ENCODE peak calls at places on chromosomes 12 and 14, in four cellular contexts. F is vagina, C is neural progenitor cell, J is IMR-90. W is an unnamed sample.

GRCh38 chr12:51590347-51591019 is 550 bp upstream of the SCN8A start:
- DNase-seq in F (no peak), C (peak; percentile 98), J (peak; percentile 75), W (no peak)

GRCh38 chr14:55220230-55220629 is 28.8 kb upstream of the DLGAP5 start:
- DNase-seq in F (no peak), C (no peak), J (no peak), W (no peak)

GRCh38 chr12:119649202-119649808 is 18.6 kb upstream of the PRKAB1 start:
- DNase-seq in F (no peak), C (peak; percentile 27), J (no peak), W (no peak)

GRCh38 chr12:65685514-65685913 is 138.8 kb upstream of the HMGA2 start:
- DNase-seq in F (no peak), C (no peak), J (peak; percentile 43), W (no peak)

GRCh38 chr14:104657114-104657524 is 32.3 kb upstream of the INF2 start:
- DNase-seq in F (no peak), C (no peak), J (no peak), W (no peak)

GRCh38 chr14:68546839-68547238 is 246.0 kb downstream of the ZFP36L1 start:
- DNase-seq in F (peak; percentile 93), C (no peak), J (peak; percentile 88), W (peak; percentile 79)

GRCh38 chr12:58233886-58234285 is 292.5 kb downstream of the ATP23 start:
- DNase-seq in F (no peak), C (no peak), J (no peak), W (no peak)

GRCh38 chr12:113805673-113806072 is 160.5 kb downstream of the RBM19 start:
- DNase-seq in F (no peak), C (no peak), J (no peak), W (no peak)

GRCh38 chr12:101839324-101840283 is 8.8 kb upstream of the GNPTAB start:
- DNase-seq in F (no peak), C (peak; percentile 64), J (peak; percentile 68), W (peak; percentile 76)

GRCh38 chr14:83533734-83534133 is 1996.2 kb upstream of the FLRT2 start:
- DNase-seq in F (no peak), C (no peak), J (no peak), W (no peak)

GRCh38 chr14:67773844-67774377 is 42.5 kb downstream of the ZFYVE26 start:
- DNase-seq in F (no peak), C (no peak), J (no peak), W (no peak)

GRCh38 chr12:2475984-2476383 is 318.8 kb upstream of the FKBP4 start:
- DNase-seq in F (no peak), C (no peak), J (no peak), W (no peak)

DNA sequence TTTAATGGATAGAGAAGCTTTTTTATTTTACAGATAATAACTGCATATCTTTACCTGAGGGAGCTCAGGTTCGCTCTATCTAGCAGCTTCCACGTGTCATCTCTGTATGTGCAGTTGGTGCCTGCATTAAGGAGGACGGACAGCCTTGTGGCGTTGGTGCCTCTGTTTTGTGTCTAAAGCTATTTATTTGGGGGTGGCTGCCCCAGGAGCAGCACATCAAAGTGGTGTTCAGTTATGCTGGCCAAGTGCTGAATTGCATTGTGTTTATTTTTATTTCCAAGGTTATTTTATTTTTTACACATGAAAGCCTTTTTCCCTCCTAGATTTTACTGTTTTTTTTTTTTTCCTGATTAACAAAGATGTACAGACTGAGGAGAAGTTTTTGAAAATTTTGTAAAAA is 59.7 kb downstream of the RASSF3 start:
- DNase-seq in F (no peak), C (no peak), J (no peak), W (no peak)
- H3K27ac ChIP-seq in F (no peak overlapping the region), C (no peak overlapping the region), J (no peak overlapping the region), W (peak overlapping the region; percentile 94)

GRCh38 chr12:34342048-34342447 is 319.8 kb downstream of the ALG10 start:
- DNase-seq in F (no peak), C (no peak), J (no peak), W (no peak)

GRCh38 chr12:34341362-34341733 is 319.1 kb downstream of the ALG10 start:
- DNase-seq in F (no peak), C (no peak), J (no peak), W (no peak)

GRCh38 chr12:34338751-34339150 is 316.5 kb downstream of the ALG10 start:
- DNase-seq in F (no peak), C (no peak), J (no peak), W (no peak)

GRCh38 chr12:34339922-34340321 is 317.6 kb downstream of the ALG10 start:
- DNase-seq in F (no peak), C (no peak), J (no peak), W (no peak)

GRCh38 chr12:34340534-34341361 is 318.5 kb downstream of the ALG10 start:
- DNase-seq in F (no peak), C (no peak), J (no peak), W (no peak)
- H3K9me3 ChIP-seq in F (no peaks in the 10 kb centered on the region), C (no peaks in the 10 kb centered on the region), J (peaks cover 32% of the 10 kb centered on the region), W (no peaks in the 10 kb centered on the region)

DNA sequence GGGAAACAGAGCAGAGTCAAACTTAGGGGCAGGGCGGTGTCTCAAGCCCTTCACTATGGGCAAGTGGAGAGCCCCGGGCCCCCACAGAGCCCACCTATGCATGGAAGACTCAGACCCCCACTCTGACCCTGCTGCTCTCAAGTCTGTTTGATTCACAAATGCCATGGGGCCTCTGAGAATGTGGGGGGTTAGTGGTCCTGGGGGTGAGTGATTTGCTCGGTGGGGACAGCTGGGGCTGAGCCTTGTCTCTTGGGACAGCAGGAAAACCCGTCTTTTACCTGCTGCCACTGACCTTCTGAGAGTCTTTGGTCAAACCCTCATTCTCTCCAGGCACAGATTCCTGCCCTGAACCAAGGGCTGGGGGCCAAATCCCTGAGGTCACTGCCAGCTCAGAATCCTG is 201.0 kb upstream of the RTL1 start:
- DNase-seq in F (no peak), C (no peak), J (no peak), W (peak; percentile 30)
- H3K4me3 ChIP-seq in F (no peak overlapping the region), C (no peak overlapping the region), J (no peak overlapping the region), W (no peak overlapping the region)

GRCh38 chr14:92986254-92987147 is 63.6 kb downstream of the CHGA start:
- DNase-seq in F (no peak), C (no peak), J (peak; percentile 70), W (no peak)

GRCh38 chr14:92984896-92985295 is 61.9 kb downstream of the CHGA start:
- DNase-seq in F (no peak), C (no peak), J (no peak), W (no peak)

GRCh38 chr14:92984082-92984788 is 61.3 kb downstream of the CHGA start:
- DNase-seq in F (no peak), C (no peak), J (no peak), W (no peak)

GRCh38 chr14:92987148-92987570 is 64.2 kb downstream of the CHGA start:
- DNase-seq in F (no peak), C (no peak), J (no peak), W (no peak)

GRCh38 chr14:92985521-92985920 is 62.6 kb downstream of the CHGA start:
- DNase-seq in F (no peak), C (no peak), J (no peak), W (no peak)
- H3K27ac ChIP-seq in F (peak overlapping the region; percentile 60), C (no peak overlapping the region), J (no peak overlapping the region), W (peak overlapping the region; percentile 76)

GRCh38 chr14:26527095-26527494 is 70.7 kb downstream of the NOVA1 start:
- DNase-seq in F (no peak), C (no peak), J (peak; percentile 72), W (no peak)

GRCh38 chr14:26526132-26526531 is 71.7 kb downstream of the NOVA1 start:
- DNase-seq in F (no peak), C (no peak), J (peak; percentile 21), W (no peak)

GRCh38 chr14:26525057-26525456 is 72.8 kb downstream of the NOVA1 start:
- DNase-seq in F (no peak), C (no peak), J (no peak), W (no peak)

GRCh38 chr14:26531894-26532293 is 65.9 kb downstream of the NOVA1 start:
- DNase-seq in F (no peak), C (no peak), J (peak; percentile 81), W (no peak)

DNA sequence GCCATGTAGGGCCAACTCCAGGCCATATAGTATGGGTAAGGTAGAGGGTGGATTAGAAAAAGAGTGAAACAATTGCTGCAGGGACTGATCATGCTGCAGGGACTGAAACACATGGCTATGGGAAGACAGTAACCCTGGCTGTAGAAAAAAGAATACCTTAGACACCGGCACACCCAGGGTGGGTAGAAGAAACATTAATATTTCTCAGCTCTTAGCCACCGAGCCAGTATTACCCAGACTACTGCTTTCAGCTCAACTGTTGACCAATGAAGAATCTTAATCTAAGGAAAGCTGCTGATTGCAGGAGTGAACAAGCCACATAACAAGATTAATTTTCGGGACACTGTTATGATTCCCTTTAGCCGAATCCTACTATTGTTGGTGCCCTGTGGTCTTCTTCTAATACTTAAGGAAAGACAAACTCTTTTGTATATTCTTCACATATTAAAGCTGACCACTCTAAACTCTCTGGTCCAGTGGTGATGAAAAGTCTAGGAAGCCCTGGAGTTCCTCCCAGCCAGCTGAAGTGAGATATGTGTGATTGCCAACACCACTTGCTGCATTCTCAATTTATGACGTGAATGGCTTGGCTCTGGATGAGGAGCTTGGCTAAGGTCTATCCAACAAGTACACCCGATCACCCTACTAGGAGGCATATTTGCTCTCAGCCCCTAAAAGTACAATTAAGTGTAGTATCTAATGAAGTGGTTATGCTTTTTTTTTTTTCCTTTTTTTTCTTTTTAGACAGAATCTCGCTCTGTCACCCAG is 69.2 kb downstream of the NOVA1 start:
- DNase-seq in F (no peak), C (no peak), J (peak; percentile 15), W (peak; percentile 78)
- H3K9me3 ChIP-seq in F (no peaks in the 10 kb centered on the region), C (no peaks in the 10 kb centered on the region), J (no peaks in the 10 kb centered on the region), W (no peaks in the 10 kb centered on the region)

GRCh38 chr12:19277707-19278106 is 148.2 kb downstream of the PLEKHA5 start:
- DNase-seq in F (no peak), C (peak; percentile 68), J (no peak), W (no peak)

GRCh38 chr12:19276767-19277166 is 147.2 kb downstream of the PLEKHA5 start:
- DNase-seq in F (no peak), C (no peak), J (no peak), W (no peak)

GRCh38 chr12:19278407-19278806 is 148.9 kb downstream of the PLEKHA5 start:
- DNase-seq in F (no peak), C (no peak), J (no peak), W (no peak)

GRCh38 chr12:19273482-19274330 is 144.2 kb downstream of the PLEKHA5 start:
- DNase-seq in F (no peak), C (no peak), J (peak; percentile 97), W (peak; percentile 85)
- H3K4me3 ChIP-seq in F (no peak overlapping the region), C (no peak overlapping the region), J (no peak overlapping the region), W (no peak overlapping the region)

GRCh38 chr12:32454866-32455265 is 55.5 kb downstream of the FGD4 start:
- DNase-seq in F (no peak), C (peak; percentile 85), J (no peak), W (no peak)

GRCh38 chr12:32457251-32458025 is 58.1 kb downstream of the FGD4 start:
- DNase-seq in F (no peak), C (no peak), J (peak; percentile 53), W (no peak)

GRCh38 chr12:32454075-32454474 is 54.7 kb downstream of the FGD4 start:
- DNase-seq in F (no peak), C (peak; percentile 78), J (peak; percentile 67), W (no peak)

GRCh38 chr12:32451816-32452215 is 52.5 kb downstream of the FGD4 start:
- DNase-seq in F (no peak), C (no peak), J (no peak), W (no peak)

DNA sequence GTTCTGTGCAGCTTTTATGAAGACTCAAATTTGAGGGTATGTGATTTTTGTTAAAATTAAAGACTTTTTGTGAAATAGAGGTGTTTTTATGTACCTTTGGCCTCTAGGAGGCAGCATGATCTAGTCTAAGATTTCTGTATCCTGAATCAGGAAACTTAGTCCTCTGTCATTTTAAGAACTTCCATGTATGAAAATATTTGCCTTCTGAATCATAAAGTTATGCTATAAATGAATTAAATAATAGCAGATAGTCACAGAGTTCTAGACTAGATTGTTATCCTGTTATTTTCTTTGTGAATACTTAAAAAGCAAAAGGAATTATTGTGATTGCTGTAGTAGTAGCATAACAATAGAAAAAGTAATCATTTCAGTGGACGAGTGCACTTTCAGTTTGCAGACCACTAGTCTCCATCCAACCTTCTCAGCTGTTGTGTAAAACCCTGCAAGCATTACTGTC is 56.3 kb downstream of the FGD4 start:
- DNase-seq in F (no peak), C (peak; percentile 72), J (peak; percentile 82), W (no peak)
- H3K27ac ChIP-seq in F (peak overlapping the region; percentile 50), C (peak overlapping the region; percentile 96), J (no peak overlapping the region), W (peak overlapping the region; percentile 57)